ENCODE peak calls at places on chromosomes 7 and 10, in eight cellular contexts. F is endodermal cell; A is CD8-positive, alpha-beta T cell; Q is thoracic aorta; U is A549; S is HCT116; K is naive thymus-derived CD4-positive, alpha-beta T cell; O is stomach. L is an unnamed sample.
A peak's percentile ranks its signal among the peaks of the same experiment; 100 is the strongest.

GRCh38 chr7:17986826-17987225 is 40.8 kb downstream of the PRPS1L1 start:
- DNase-seq in F (no peak), A (no peak), Q (no peak), U (no peak), S (no peak), K (no peak), O (no peak), L (no peak)

GRCh38 chr10:112365014-112365432 is 8.9 kb upstream of the ACSL5 start:
- DNase-seq in F (no peak), A (no peak), Q (no peak), U (no peak), S (no peak), K (no peak), O (no peak), L (no peak)

GRCh38 chr10:2619472-2619871 is 447.9 kb upstream of the PFKP start:
- DNase-seq in F (peak; percentile 76), A (no peak), Q (no peak), U (peak; percentile 41), S (no peak), K (no peak), O (no peak), L (no peak)

GRCh38 chr10:77165445-77166316 is 471.9 kb downstream of the KCNMA1 start:
- DNase-seq in F (peak; percentile 87), A (no peak), Q (no peak), U (peak; percentile 68), S (peak; percentile 51), K (no peak), O (peak; percentile 38), L (peak; percentile 45)

GRCh38 chr10:132889091-132889490 is 53.3 kb downstream of the CFAP46 start:
- DNase-seq in F (no peak), A (no peak), Q (no peak), U (peak; percentile 37), S (no peak), K (no peak), O (no peak), L (peak; percentile 4)

GRCh38 chr10:121594623-121595320 is 3.5 kb downstream of the FGFR2 start:
- DNase-seq in F (no peak), A (no peak), Q (no peak), U (no peak), S (no peak), K (no peak), O (no peak), L (no peak)

GRCh38 chr10:130464426-130464825 is 328.2 kb downstream of the GLRX3 start:
- DNase-seq in F (no peak), A (no peak), Q (no peak), U (no peak), S (no peak), K (no peak), O (no peak), L (no peak)

GRCh38 chr7:26237035-26237807 is 35.7 kb downstream of the CBX3 start:
- DNase-seq in F (no peak), A (no peak), Q (no peak), U (no peak), S (no peak), K (no peak), O (no peak), L (no peak)

GRCh38 chr7:124722292-124722691 is 43.3 kb downstream of the GPR37 start:
- DNase-seq in F (no peak), A (no peak), Q (no peak), U (peak; percentile 21), S (no peak), K (no peak), O (no peak), L (no peak)

GRCh38 chr10:103691723-103692380 is 163.5 kb downstream of the SH3PXD2A start:
- DNase-seq in F (peak; percentile 72), A (no peak), Q (no peak), U (no peak), S (no peak), K (no peak), O (no peak), L (no peak)

GRCh38 chr10:130336612-130337304 is 200.6 kb downstream of the GLRX3 start:
- DNase-seq in F (peak; percentile 82), A (no peak), Q (no peak), U (no peak), S (no peak), K (no peak), O (no peak), L (no peak)

GRCh38 chr7:155338632-155339320 is 41.1 kb downstream of the INSIG1 start:
- DNase-seq in F (peak; percentile 33), A (no peak), Q (no peak), U (no peak), S (no peak), K (no peak), O (no peak), L (no peak)

GRCh38 chr10:122838880-122839279 is 6.8 kb downstream of the CUZD1 start:
- DNase-seq in F (no peak), A (no peak), Q (no peak), U (no peak), S (no peak), K (no peak), O (no peak), L (no peak)

GRCh38 chr10:110783509-110784103 is 88.1 kb upstream of the PDCD4 start:
- DNase-seq in F (no peak), A (peak; percentile 59), Q (no peak), U (no peak), S (no peak), K (peak; percentile 36), O (no peak), L (no peak)

GRCh38 chr7:90387470-90388240 is 15.6 kb upstream of the CLDN12 start:
- DNase-seq in F (no peak), A (no peak), Q (no peak), U (no peak), S (no peak), K (no peak), O (no peak), L (no peak)

GRCh38 chr10:14648042-14648765 is 126.5 kb downstream of the FAM107B start:
- DNase-seq in F (peak; percentile 60), A (peak; percentile 53), Q (peak; percentile 56), U (no peak), S (no peak), K (peak; percentile 58), O (peak; percentile 60), L (peak; percentile 55)

GRCh38 chr7:132084776-132085388 is 491.4 kb downstream of the PLXNA4 start:
- DNase-seq in F (peak; percentile 62), A (no peak), Q (no peak), U (peak; percentile 26), S (peak; percentile 19), K (no peak), O (no peak), L (no peak)

GRCh38 chr10:75662715-75663114 is 231.3 kb downstream of the LRMDA start:
- DNase-seq in F (no peak), A (no peak), Q (peak; percentile 37), U (no peak), S (no peak), K (no peak), O (no peak), L (no peak)

GRCh38 chr7:112898432-112899290 is 108.5 kb upstream of the TMEM168 start:
- DNase-seq in F (peak; percentile 88), A (no peak), Q (no peak), U (peak; percentile 70), S (peak; percentile 51), K (no peak), O (peak; percentile 49), L (peak; percentile 44)

GRCh38 chr7:157405501-157405900 is 68.7 kb downstream of the DNAJB6 start:
- DNase-seq in F (no peak), A (no peak), Q (no peak), U (no peak), S (no peak), K (no peak), O (no peak), L (no peak)

GRCh38 chr10:79268717-79269116 is 78.6 kb upstream of the PPIF start:
- DNase-seq in F (no peak), A (no peak), Q (no peak), U (no peak), S (no peak), K (no peak), O (no peak), L (no peak)
- H3K4me1 ChIP-seq in F (no peaks in the 10 kb centered on the region), A (peaks cover 16% of the 10 kb centered on the region), Q (peaks cover 69% of the 10 kb centered on the region), U (peaks cover 3% of the 10 kb centered on the region), S (peaks cover 7% of the 10 kb centered on the region), K (peaks cover 20% of the 10 kb centered on the region), O (peaks cover 98% of the 10 kb centered on the region), L (no peaks in the 10 kb centered on the region)

GRCh38 chr10:30676319-30676718 is 46.8 kb upstream of the LYZL2 start:
- DNase-seq in F (no peak), A (no peak), Q (no peak), U (no peak), S (no peak), K (no peak), O (no peak), L (no peak)

GRCh38 chr10:30671011-30671616 is 41.6 kb upstream of the LYZL2 start:
- DNase-seq in F (peak; percentile 78), A (no peak), Q (no peak), U (peak; percentile 84), S (peak; percentile 65), K (no peak), O (no peak), L (peak; percentile 63)

DNA sequence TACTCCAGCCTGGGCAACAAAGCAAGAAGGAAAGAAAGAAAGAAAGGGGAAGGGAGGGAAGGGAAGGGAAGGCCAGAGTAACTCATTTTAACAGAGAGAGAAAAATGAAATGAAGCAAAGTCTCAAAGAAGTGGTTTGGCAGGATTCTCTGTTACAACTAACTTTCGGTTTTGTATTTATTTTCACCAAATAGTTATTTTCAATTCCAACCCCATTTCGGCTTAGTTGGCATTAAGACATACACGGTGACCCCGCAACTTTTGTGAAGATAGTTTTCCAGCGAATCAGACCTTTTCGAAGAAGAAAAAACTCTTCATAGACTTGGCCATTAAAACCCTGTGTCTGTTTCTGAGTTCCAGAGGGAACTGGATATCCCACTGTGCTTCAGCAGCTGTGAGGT is 45.2 kb upstream of the LYZL2 start:
- DNase-seq in F (no peak), A (no peak), Q (no peak), U (no peak), S (no peak), K (no peak), O (no peak), L (no peak)
- H3K4me3 ChIP-seq in F (no peak overlapping the region), A (no peak overlapping the region), Q (no peak overlapping the region), U (no peak overlapping the region), S (no peak overlapping the region), K (no peak overlapping the region), O (no peak overlapping the region), L (no peak overlapping the region)

DNA sequence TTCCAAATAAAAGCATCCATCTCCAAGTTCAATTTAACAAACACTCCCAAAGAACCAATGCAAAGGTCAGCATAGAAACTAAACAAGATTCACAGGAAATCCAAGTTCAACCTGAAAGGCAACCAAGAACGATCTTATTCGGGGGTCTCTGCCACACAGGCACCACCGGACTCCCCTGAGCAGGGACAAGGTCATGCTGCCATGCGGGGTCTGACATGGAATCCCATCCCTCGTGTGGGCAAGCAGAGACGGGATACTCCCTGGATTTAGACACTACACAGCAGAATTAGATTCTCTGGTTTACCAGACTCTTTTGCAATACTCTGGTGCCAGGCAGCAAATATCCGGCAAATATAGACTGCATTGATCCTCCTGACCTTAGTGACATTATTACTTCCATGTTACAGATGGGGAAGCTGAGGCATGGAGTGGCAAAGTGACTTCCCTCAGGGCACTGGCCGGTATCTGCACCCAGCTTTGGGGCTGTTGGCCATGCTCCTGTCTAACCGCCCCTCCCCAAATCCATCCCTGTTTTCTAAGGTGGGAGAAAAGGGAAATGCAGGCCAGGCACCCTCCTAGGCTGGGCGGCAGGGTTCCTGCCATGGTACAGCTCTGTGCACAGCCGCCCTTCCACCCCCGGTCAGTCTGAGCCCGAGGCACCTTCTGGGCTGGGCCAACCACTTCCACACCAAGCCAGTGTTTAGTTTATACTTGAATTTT is 111.8 kb downstream of the VIPR2 start:
- DNase-seq in F (no peak), A (no peak), Q (no peak), U (no peak), S (no peak), K (no peak), O (peak; percentile 8), L (peak; percentile 1)
- H3K4me1 ChIP-seq in F (no peaks in the 10 kb centered on the region), A (no peaks in the 10 kb centered on the region), Q (peaks cover 18% of the 10 kb centered on the region), U (peaks cover 5% of the 10 kb centered on the region), S (no peaks in the 10 kb centered on the region), K (no peaks in the 10 kb centered on the region), O (peaks cover 42% of the 10 kb centered on the region), L (no peaks in the 10 kb centered on the region)

GRCh38 chr7:133650067-133650466 is 397.2 kb downstream of the EXOC4 start:
- DNase-seq in F (no peak), A (no peak), Q (no peak), U (no peak), S (no peak), K (no peak), O (no peak), L (no peak)
- H3K4me3 ChIP-seq in F (no peak overlapping the region), A (no peak overlapping the region), Q (no peak overlapping the region), U (no peak overlapping the region), S (no peak overlapping the region), K (no peak overlapping the region), O (no peak overlapping the region), L (no peak overlapping the region)